ENCODE peak calls at places on chromosomes 1 and 21, in eight cellular contexts. J is uterus; Y is IMR-90; V is CD8-positive, alpha-beta T cell; H is Peyer's patch; D is psoas muscle; F is stomach; S is fibroblast of lung. P is an unnamed sample. For H3K4me1 and H3K36me3, the result is how much of the 10 kb centered on the place peaks cover.

GRCh38 chr1:44408181-44409018 is 3.3 kb downstream of the RNF220 start:
- DNase-seq in J (no peak), Y (no peak), V (no peak), H (no peak), D (no peak), F (no peak), S (peak), P (no peak)

GRCh38 chr1:53590581-53591515 is 131.6 kb downstream of the DMRTB1 start:
- DNase-seq in J (peak), Y (no peak), V (no peak), H (no peak), D (no peak), F (peak), S (peak), P (peak)

GRCh38 chr1:2624735-2625300 is 8.0 kb downstream of the MMEL1 start:
- DNase-seq in J (no peak), Y (no peak), V (no peak), H (no peak), D (no peak), F (no peak), S (no peak), P (no peak)

GRCh38 chr1:205938682-205939081 is 4.6 kb downstream of the SLC26A9 start:
- DNase-seq in J (no peak), Y (no peak), V (no peak), H (no peak), D (no peak), F (no peak), S (no peak), P (no peak)

GRCh38 chr21:30207252-30207579 is 8.7 kb downstream of the CLDN8 start:
- DNase-seq in J (no peak), Y (no peak), V (no peak), H (no peak), D (no peak), F (no peak), S (no peak), P (no peak)

GRCh38 chr1:29811247-29811646 is 574.9 kb downstream of the PTPRU start:
- DNase-seq in J (no peak), Y (no peak), V (no peak), H (no peak), D (no peak), F (peak), S (no peak), P (no peak)

GRCh38 chr1:53470155-53470554 is 11.0 kb downstream of the DMRTB1 start:
- DNase-seq in J (peak), Y (peak), V (no peak), H (peak), D (peak), F (peak), S (peak), P (peak)

GRCh38 chr1:12464627-12465056 is 153.4 kb downstream of the DHRS3 start:
- DNase-seq in J (peak), Y (peak), V (no peak), H (no peak), D (no peak), F (no peak), S (peak), P (peak)

GRCh38 chr1:165644064-165644735 is 13.2 kb downstream of the MGST3 start:
- DNase-seq in J (no peak), Y (peak), V (no peak), H (no peak), D (no peak), F (no peak), S (no peak), P (no peak)

GRCh38 chr1:46606255-46606965 is 2.3 kb upstream of the MKNK1 start:
- DNase-seq in J (no peak), Y (peak), V (no peak), H (no peak), D (no peak), F (no peak), S (peak), P (no peak)

GRCh38 chr1:84505167-84506001 is 802 bp upstream of the SPATA1 start:
- DNase-seq in J (no peak), Y (peak), V (no peak), H (no peak), D (peak), F (no peak), S (peak), P (peak)

GRCh38 chr21:32403201-32403701 is 9.3 kb upstream of the EVA1C start:
- DNase-seq in J (peak), Y (peak), V (peak), H (no peak), D (no peak), F (peak), S (peak), P (no peak)

GRCh38 chr1:15730936-15731335 is 5.1 kb upstream of the SLC25A34 start:
- DNase-seq in J (no peak), Y (no peak), V (no peak), H (no peak), D (no peak), F (no peak), S (no peak), P (no peak)

GRCh38 chr1:109090415-109091195 is at the start of gene TMEM167B:
- DNase-seq in J (peak), Y (peak), V (peak), H (peak), D (peak), F (peak), S (peak), P (peak)

GRCh38 chr1:17916702-17917101 is 161.6 kb downstream of the ACTL8 start:
- DNase-seq in J (no peak), Y (no peak), V (no peak), H (no peak), D (no peak), F (no peak), S (no peak), P (no peak)

GRCh38 chr1:204806943-204807624 is 63.6 kb upstream of the NFASC start:
- DNase-seq in J (peak), Y (peak), V (peak), H (peak), D (peak), F (peak), S (peak), P (peak)

GRCh38 chr1:93716974-93717373 is 35.3 kb upstream of the BCAR3 start:
- DNase-seq in J (no peak), Y (peak), V (no peak), H (no peak), D (no peak), F (no peak), S (peak), P (no peak)

GRCh38 chr1:65541865-65542264 is 121.4 kb downstream of the LEPR start:
- DNase-seq in J (no peak), Y (no peak), V (no peak), H (no peak), D (no peak), F (no peak), S (no peak), P (no peak)

GRCh38 chr1:29538586-29538985 is 302.3 kb downstream of the PTPRU start:
- DNase-seq in J (no peak), Y (no peak), V (no peak), H (no peak), D (no peak), F (no peak), S (no peak), P (no peak)

DNA sequence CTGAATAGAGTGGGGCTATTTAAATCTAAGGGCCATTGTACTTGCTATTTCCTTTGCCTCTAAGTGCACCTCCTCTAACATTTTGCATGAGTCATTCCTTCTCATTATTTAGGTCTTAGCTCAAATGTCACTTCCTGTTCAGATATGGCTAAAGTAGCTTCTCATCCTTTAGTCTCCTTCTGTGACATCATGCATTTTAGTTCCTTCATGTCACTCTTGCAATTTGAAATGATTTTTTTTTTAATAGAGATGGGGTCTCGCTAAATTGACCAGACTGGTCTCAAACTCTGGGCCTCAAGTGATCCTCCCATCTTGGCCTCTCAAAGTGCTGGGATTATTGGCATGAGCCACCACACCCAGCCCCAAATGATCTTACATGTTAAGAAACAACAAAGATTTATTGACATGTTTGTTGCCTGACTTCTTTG is 6.6 kb downstream of the TBX19 start:
- DNase-seq in J (no peak), Y (peak), V (no peak), H (no peak), D (no peak), F (no peak), S (peak), P (no peak)
- H3K4me1 ChIP-seq in J (under half), Y (under half), V (under half), H (under half), D (under half), F (under half), S (under half), P (under half)

DNA sequence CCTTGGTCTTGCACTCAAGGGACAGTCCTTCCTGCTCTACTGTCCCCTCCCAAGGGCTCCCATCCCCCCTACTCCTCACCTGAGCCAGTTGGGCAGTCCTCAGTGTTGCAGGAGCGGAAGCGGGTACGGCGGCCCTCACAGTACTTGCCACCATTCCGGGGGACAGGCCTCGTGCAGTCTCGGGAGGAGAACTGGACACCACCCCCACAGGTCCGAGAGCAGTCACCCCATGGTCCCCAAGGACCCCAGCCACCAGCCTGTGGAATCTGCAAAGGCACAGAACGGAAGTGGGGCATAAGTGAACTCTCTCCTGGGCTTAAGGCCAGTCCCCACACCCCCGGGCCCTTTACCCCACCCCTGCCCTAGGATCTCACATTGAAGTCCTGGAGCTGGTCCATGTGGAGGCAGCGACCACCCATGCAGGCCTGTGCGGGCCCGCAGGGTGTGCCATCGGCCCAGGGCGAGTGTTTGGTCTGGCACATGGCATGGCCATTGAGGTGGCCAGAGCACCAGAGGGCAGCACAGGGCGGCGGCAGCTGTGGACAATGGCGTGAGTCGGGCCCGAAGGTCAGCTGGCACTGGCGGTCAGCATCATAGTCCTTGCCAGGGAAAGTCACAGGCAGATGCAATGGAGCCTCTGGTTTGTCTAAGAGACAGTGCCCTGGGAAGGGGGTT is 5.2 kb downstream of the ADAMTS4 start:
- DNase-seq in J (no peak), Y (no peak), V (no peak), H (no peak), D (peak), F (peak), S (no peak), P (peak)
- TF ChIP-seq CTCF in J (no peak), Y (no peak), V (no peak), H (no peak), D (peak), F (no peak), S (no peak), P (no peak)

DNA sequence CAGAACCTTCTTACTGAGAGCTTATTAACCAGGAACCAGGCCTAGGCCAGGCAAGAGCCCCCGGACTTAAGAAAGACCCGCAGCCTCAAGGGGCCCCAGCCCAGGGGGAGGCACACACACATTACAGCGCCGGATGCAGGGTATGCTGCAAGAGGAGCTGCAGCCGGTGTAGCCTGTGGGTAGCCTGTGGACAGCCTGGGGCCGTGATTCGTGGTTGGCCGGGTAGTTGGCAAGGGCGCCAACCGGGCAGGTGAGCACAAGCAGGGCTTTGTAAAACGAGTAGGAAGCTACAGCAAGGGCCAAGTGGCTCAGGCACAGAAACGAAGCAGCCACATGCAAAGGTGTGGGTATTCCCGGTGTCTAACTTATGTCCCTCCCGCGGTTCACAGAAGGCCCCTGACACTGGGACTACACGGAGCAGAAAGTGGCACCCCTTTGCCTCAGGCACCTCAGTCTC is 40.6 kb downstream of the KIAA1614 start:
- DNase-seq in J (no peak), Y (no peak), V (no peak), H (no peak), D (peak), F (peak), S (no peak), P (peak)
- H3K36me3 ChIP-seq in J (under half), Y (under half), V (under half), H (under half), D (under half), F (under half), S (under half), P (under half)

GRCh38 chr1:61079898-61080336 is 2.4 kb upstream of the NFIA start:
- DNase-seq in J (peak), Y (peak), V (no peak), H (no peak), D (peak), F (peak), S (peak), P (peak)

GRCh38 chr1:61079276-61079897 is 3.0 kb upstream of the NFIA start:
- DNase-seq in J (no peak), Y (no peak), V (no peak), H (no peak), D (no peak), F (no peak), S (no peak), P (no peak)

GRCh38 chr1:61078611-61079010 is 3.8 kb upstream of the NFIA start:
- DNase-seq in J (no peak), Y (no peak), V (no peak), H (no peak), D (no peak), F (no peak), S (peak), P (no peak)

GRCh38 chr1:61077676-61078521 is 4.5 kb upstream of the NFIA start:
- DNase-seq in J (peak), Y (peak), V (peak), H (peak), D (peak), F (peak), S (peak), P (peak)

GRCh38 chr1:61076728-61077675 is 5.4 kb upstream of the NFIA start:
- DNase-seq in J (peak), Y (peak), V (peak), H (peak), D (peak), F (peak), S (peak), P (peak)
- H3K4me1 ChIP-seq in J (under half), Y (under half), V (under half), H (under half), D (under half), F (half or more), S (under half), P (under half)

DNA sequence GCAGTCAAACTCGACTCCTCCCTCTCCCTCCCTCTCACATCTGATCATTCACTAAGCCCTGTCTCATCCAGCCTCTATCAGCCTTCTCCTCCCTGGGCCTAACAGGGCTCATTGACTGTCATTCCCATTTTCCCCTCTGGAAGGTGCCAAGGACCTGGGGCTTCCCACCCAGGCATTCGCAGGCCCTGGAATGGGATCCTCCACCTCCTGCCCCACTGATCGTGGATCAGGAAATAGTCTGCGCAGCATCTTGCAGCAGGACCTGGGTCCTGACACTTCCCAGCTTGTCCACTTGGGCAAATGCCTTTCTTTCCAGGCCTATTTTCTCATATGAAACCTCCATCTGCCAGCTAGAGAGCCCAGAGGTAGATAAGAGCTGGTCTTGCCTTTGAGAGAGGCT is 71.2 kb upstream of the ZC3H12A start:
- DNase-seq in J (no peak), Y (no peak), V (no peak), H (no peak), D (no peak), F (no peak), S (no peak), P (no peak)
- TF ChIP-seq CTCF in J (no peak), Y (no peak), V (no peak), H (no peak), D (no peak), F (no peak), S (no peak), P (no peak)

GRCh38 chr1:178500091-178500770 is 3.5 kb upstream of the CLEC20A start:
- DNase-seq in J (no peak), Y (no peak), V (no peak), H (no peak), D (no peak), F (no peak), S (no peak), P (peak)
- H3K36me3 ChIP-seq in J (under half), Y (under half), V (under half), H (under half), D (under half), F (under half), S (under half), P (under half)

DNA sequence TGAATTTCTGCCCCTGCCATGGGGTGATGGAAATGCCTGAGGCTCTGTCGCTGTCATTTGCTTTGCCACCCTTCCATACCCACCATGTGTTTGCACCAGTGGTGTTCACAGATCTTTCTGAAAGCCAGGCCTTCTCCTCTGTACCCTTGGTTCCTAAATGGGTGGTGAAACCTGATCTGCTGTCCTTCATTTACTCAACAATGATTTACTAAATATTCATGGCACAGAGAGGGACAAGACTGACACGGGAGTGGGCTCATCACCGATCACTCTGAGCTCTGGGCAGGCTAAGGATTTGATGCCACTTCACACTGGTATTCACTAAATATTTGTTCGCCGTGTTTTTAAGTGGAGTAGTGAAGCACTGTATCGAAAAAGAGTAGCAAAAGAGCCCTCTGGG is 40.9 kb downstream of the LRRC8B start:
- DNase-seq in J (no peak), Y (no peak), V (no peak), H (no peak), D (no peak), F (no peak), S (no peak), P (no peak)
- H3K4me1 ChIP-seq in J (under half), Y (under half), V (under half), H (under half), D (under half), F (under half), S (under half), P (under half)

GRCh38 chr1:153288634-153289275 is 24.0 kb downstream of the PGLYRP3 start:
- DNase-seq in J (no peak), Y (no peak), V (no peak), H (no peak), D (no peak), F (no peak), S (no peak), P (no peak)
- TF ChIP-seq CTCF in J (no peak), Y (peak), V (no peak), H (peak), D (no peak), F (peak), S (peak), P (no peak)

GRCh38 chr1:23331713-23332112 is 12.4 kb downstream of the HNRNPR start:
- DNase-seq in J (no peak), Y (no peak), V (no peak), H (no peak), D (no peak), F (no peak), S (no peak), P (no peak)

GRCh38 chr1:23325393-23325792 is 18.7 kb downstream of the HNRNPR start:
- DNase-seq in J (no peak), Y (no peak), V (no peak), H (no peak), D (no peak), F (no peak), S (no peak), P (no peak)

DNA sequence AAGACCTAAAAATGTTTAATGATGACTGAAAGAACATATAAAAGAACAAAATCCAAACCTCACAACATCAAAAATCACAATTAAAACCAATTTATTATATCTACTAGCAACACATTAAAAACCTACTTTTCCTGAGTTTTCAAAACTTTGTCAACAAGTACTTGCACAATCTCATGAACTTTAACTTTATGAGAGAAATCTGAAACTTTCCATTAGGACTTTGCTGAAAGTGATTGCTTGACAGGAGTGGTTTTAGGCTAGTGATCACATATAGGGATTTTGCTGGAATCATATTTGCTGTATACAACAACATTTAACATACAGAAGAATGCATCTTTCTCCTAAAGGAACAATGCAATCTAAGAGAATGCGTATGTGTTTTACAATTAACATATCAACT is 13.2 kb downstream of the HNRNPR start:
- DNase-seq in J (no peak), Y (no peak), V (no peak), H (no peak), D (no peak), F (no peak), S (no peak), P (no peak)
- H3K36me3 ChIP-seq in J (under half), Y (half or more), V (under half), H (half or more), D (half or more), F (half or more), S (under half), P (half or more)

GRCh38 chr1:235515844-235516512 is 11.7 kb upstream of the B3GALNT2 start:
- DNase-seq in J (no peak), Y (no peak), V (no peak), H (no peak), D (no peak), F (no peak), S (no peak), P (no peak)

GRCh38 chr1:235516862-235517446 is 12.7 kb upstream of the B3GALNT2 start:
- DNase-seq in J (no peak), Y (no peak), V (no peak), H (no peak), D (no peak), F (no peak), S (no peak), P (no peak)

GRCh38 chr1:235507623-235508022 is 3.4 kb upstream of the B3GALNT2 start:
- DNase-seq in J (no peak), Y (no peak), V (no peak), H (no peak), D (no peak), F (no peak), S (no peak), P (no peak)

GRCh38 chr1:235513495-235514366 is 9.5 kb upstream of the B3GALNT2 start:
- DNase-seq in J (peak), Y (peak), V (no peak), H (no peak), D (no peak), F (no peak), S (peak), P (no peak)

GRCh38 chr1:235511470-235512240 is 7.4 kb upstream of the B3GALNT2 start:
- DNase-seq in J (no peak), Y (peak), V (no peak), H (no peak), D (no peak), F (no peak), S (peak), P (no peak)
- H3K4me1 ChIP-seq in J (under half), Y (under half), V (under half), H (under half), D (under half), F (under half), S (under half), P (under half)

P was measured in tibial artery.